ENCODE peak calls at places on chromosomes 11 and 22, in nine cellular contexts. L is stimulated activated naive CD8-positive, alpha-beta T cell treated with anti-CD3 and anti-CD28 coated beads, Interleukin-15, Interleukin-2, amounts not matched to agents 100 U/mL and 50 U/mL, for 24 hours; K is activated CD8-positive, alpha-beta memory T cell treated with anti-CD3 and anti-CD28 coated beads, Interleukin-2, amount 10 ng/mL, durations not matched to agents 7 days and 5 days; G is H54; T is T-cell; H is stimulated activated CD4-positive, alpha-beta T cell treated with anti-CD3 and anti-CD28 coated beads, Interleukin-4, amount 100 ng/mL, for 24 hours; V is small intestine; S is endothelial cell; Y is psoas muscle. P is an unnamed sample.

GRCh38 chr22:18044548-18045271 is 20.3 kb upstream of the MICAL3 start:
- DNase-seq in L (no peak), K (no peak), G (no peak), T (no peak), H (no peak), V (peak; percentile 69), S (no peak), Y (peak; percentile 51), P (no peak)

GRCh38 chr11:59040607-59041006 is 45.5 kb upstream of the GLYATL1B start:
- DNase-seq in L (no peak), K (no peak), G (no peak), T (no peak), H (no peak), V (no peak), S (no peak), Y (no peak), P (no peak)

GRCh38 chr22:46078241-46079092 is 71.9 kb upstream of the PPARA start:
- DNase-seq in L (no peak), K (no peak), G (no peak), T (no peak), H (no peak), V (no peak), S (no peak), Y (peak; percentile 84), P (peak; percentile 91)

GRCh38 chr11:47325271-47326041 is 27.0 kb downstream of the MYBPC3 start:
- DNase-seq in L (no peak), K (no peak), G (no peak), T (no peak), H (no peak), V (no peak), S (no peak), Y (no peak), P (peak; percentile 59)

GRCh38 chr22:24434472-24435322 is 7.3 kb downstream of the ADORA2A start:
- DNase-seq in L (peak; percentile 80), K (peak; percentile 93), G (no peak), T (peak; percentile 69), H (peak; percentile 78), V (peak; percentile 61), S (no peak), Y (no peak), P (no peak)

GRCh38 chr22:38314140-38314991 is 2.9 kb downstream of the CSNK1E start:
- DNase-seq in L (no peak), K (no peak), G (no peak), T (no peak), H (no peak), V (no peak), S (no peak), Y (no peak), P (no peak)

GRCh38 chr22:50734343-50734771 is 3.6 kb upstream of the ACR start:
- DNase-seq in L (peak; percentile 0), K (peak; percentile 38), G (no peak), T (no peak), H (no peak), V (no peak), S (peak; percentile 5), Y (no peak), P (peak; percentile 51)

GRCh38 chr22:27720860-27721259 is 80.7 kb downstream of the MN1 start:
- DNase-seq in L (no peak), K (no peak), G (no peak), T (no peak), H (no peak), V (no peak), S (no peak), Y (peak; percentile 31), P (peak; percentile 62)

GRCh38 chr11:67664696-67665536 is 9.5 kb downstream of the ALDH3B2 start:
- DNase-seq in L (no peak), K (no peak), G (no peak), T (no peak), H (no peak), V (no peak), S (no peak), Y (no peak), P (no peak)

GRCh38 chr11:8209208-8209807 is 40.5 kb upstream of the RIC3 start:
- DNase-seq in L (peak; percentile 51), K (no peak), G (no peak), T (no peak), H (peak; percentile 15), V (no peak), S (no peak), Y (no peak), P (no peak)

GRCh38 chr22:24095816-24096215 is 84.7 kb downstream of the CABIN1 start:
- DNase-seq in L (no peak), K (no peak), G (no peak), T (no peak), H (no peak), V (no peak), S (no peak), Y (no peak), P (no peak)

GRCh38 chr11:57638811-57639320 is 10.8 kb downstream of the YPEL4 start:
- DNase-seq in L (no peak), K (no peak), G (no peak), T (no peak), H (no peak), V (no peak), S (no peak), Y (no peak), P (no peak)

GRCh38 chr11:31725176-31725575 is 85.9 kb downstream of the PAX6 start:
- DNase-seq in L (no peak), K (no peak), G (no peak), T (no peak), H (no peak), V (no peak), S (no peak), Y (no peak), P (no peak)

GRCh38 chr11:35980646-35981402 is 37.0 kb downstream of the LDLRAD3 start:
- DNase-seq in L (no peak), K (no peak), G (no peak), T (no peak), H (no peak), V (no peak), S (no peak), Y (no peak), P (no peak)

GRCh38 chr22:27973851-27974250 is 54.8 kb upstream of the PITPNB start:
- DNase-seq in L (no peak), K (no peak), G (no peak), T (no peak), H (no peak), V (no peak), S (no peak), Y (no peak), P (no peak)